ENCODE peak calls at places on chromosomes 13 and 19, in four cellular contexts. M, T, J and Z are unnamed samples.

GRCh38 chr19:1264801-1265610 is 4.1 kb upstream of the CIRBP start:
- DNase-seq in M (no peak), T (peak), J (peak), Z (peak)

GRCh38 chr19:17333611-17334413 is 843 bp downstream of the ANO8 start:
- DNase-seq in M (peak), T (peak), J (no peak), Z (no peak)

GRCh38 chr19:46828484-46828883 is 22.2 kb downstream of the AP2S1 start:
- DNase-seq in M (no peak), T (peak), J (no peak), Z (no peak)

GRCh38 chr19:33823341-33823740 is 26.7 kb downstream of the KCTD15 start:
- DNase-seq in M (no peak), T (no peak), J (no peak), Z (no peak)

GRCh38 chr19:55657004-55657747 is 2.3 kb downstream of the U2AF2 start:
- DNase-seq in M (no peak), T (no peak), J (no peak), Z (no peak)

GRCh38 chr13:26343816-26344215 is 89.9 kb downstream of the CDK8 start:
- DNase-seq in M (no peak), T (no peak), J (no peak), Z (no peak)

GRCh38 chr13:97307882-97308624 is 85.9 kb downstream of the MBNL2 start:
- DNase-seq in M (no peak), T (peak), J (peak), Z (peak)

GRCh38 chr13:25067054-25067453 is 28.9 kb upstream of the PABPC3 start:
- DNase-seq in M (no peak), T (no peak), J (no peak), Z (no peak)

GRCh38 chr13:25447396-25447795 is 75.6 kb downstream of the ATP8A2 start:
- DNase-seq in M (no peak), T (no peak), J (no peak), Z (no peak)

GRCh38 chr19:47421844-47422395 is 2.6 kb upstream of the MEIS3 start:
- DNase-seq in M (no peak), T (no peak), J (peak), Z (no peak)

GRCh38 chr13:114017966-114018365 is 44.1 kb upstream of the C13orf46 start:
- DNase-seq in M (no peak), T (no peak), J (no peak), Z (no peak)

GRCh38 chr19:35379992-35380391 is 9.1 kb downstream of the GPR42 start:
- DNase-seq in M (no peak), T (no peak), J (peak), Z (no peak)

GRCh38 chr19:45848922-45849321 is 14.0 kb downstream of the SYMPK start:
- DNase-seq in M (no peak), T (no peak), J (no peak), Z (no peak)

GRCh38 chr13:99392806-99393135 is 85.6 kb upstream of the GPR183 start:
- DNase-seq in M (no peak), T (no peak), J (no peak), Z (no peak)

GRCh38 chr13:111167290-111167689 is 52.2 kb downstream of the ARHGEF7 start:
- DNase-seq in M (no peak), T (no peak), J (no peak), Z (no peak)

GRCh38 chr19:17862711-17863519 is 3.2 kb downstream of the RPL18A start:
- DNase-seq in M (no peak), T (no peak), J (no peak), Z (no peak)

GRCh38 chr19:1267441-1268391 is 1.4 kb upstream of the CIRBP start:
- DNase-seq in M (no peak), T (no peak), J (no peak), Z (no peak)

GRCh38 chr19:53333071-53333465 is 481 bp upstream of the ZNF845 start:
- DNase-seq in M (no peak), T (peak), J (peak), Z (no peak)

GRCh38 chr13:112804374-112804773 is 114.5 kb downstream of the ATP11A start:
- DNase-seq in M (no peak), T (no peak), J (peak), Z (no peak)

GRCh38 chr19:48061401-48062344 is 17.8 kb upstream of the CABP5 start:
- DNase-seq in M (no peak), T (no peak), J (no peak), Z (no peak)

GRCh38 chr19:13825489-13826475 is 30.5 kb downstream of the ZSWIM4 start:
- DNase-seq in M (peak), T (no peak), J (peak), Z (no peak)

GRCh38 chr19:43667524-43668405 is 2.2 kb downstream of the PLAUR start:
- DNase-seq in M (no peak), T (no peak), J (no peak), Z (no peak)

GRCh38 chr19:1063030-1063908 is 3.7 kb upstream of the ARHGAP45 start:
- DNase-seq in M (peak), T (no peak), J (no peak), Z (peak)

GRCh38 chr13:33953781-33954180 is 135.8 kb downstream of the RFC3 start:
- DNase-seq in M (no peak), T (no peak), J (no peak), Z (no peak)

GRCh38 chr19:42255766-42256750 is 1.1 kb upstream of the ERF start:
- DNase-seq in M (no peak), T (peak), J (peak), Z (no peak)

GRCh38 chr13:96053003-96053703 is at the start of gene UGGT2:
- DNase-seq in M (no peak), T (peak), J (peak), Z (peak)

GRCh38 chr19:47619763-47620162 is 10.8 kb downstream of the BICRA start:
- DNase-seq in M (no peak), T (no peak), J (no peak), Z (no peak)

GRCh38 chr19:46056536-46056935 is 15.7 kb upstream of the IGFL4 start:
- DNase-seq in M (no peak), T (no peak), J (no peak), Z (no peak)